ENCODE peak calls at places on chromosomes 13 and 19, in five cellular contexts. H is brain microvascular endothelial cell, J is T-helper 1 cell, S is neuronal stem cell, N is cardiac muscle cell. Z is an unnamed sample.

GRCh38 chr19:1650627-1651009 is 1.8 kb downstream of the TCF3 start:
- DNase-seq in N (peak; percentile 28), J (no peak), H (no peak), S (peak; percentile 21), Z (peak; percentile 16)

GRCh38 chr19:45097450-45097775 is 4.4 kb downstream of the PPP1R37 start:
- DNase-seq in H (no peak), J (no peak), S (no peak), N (no peak), Z (no peak)

GRCh38 chr13:73223372-73223781 is 164.6 kb downstream of the KLF5 start:
- DNase-seq in N (no peak), S (no peak), H (no peak), J (no peak), Z (no peak)

GRCh38 chr13:81929988-81930387 is 1589.1 kb upstream of the SPRY2 start:
- DNase-seq in J (no peak), N (peak; percentile 5), H (no peak), S (peak; percentile 18), Z (peak; percentile 14)

GRCh38 chr19:30664358-30665058 is 292.3 kb downstream of the ZNF536 start:
- DNase-seq in H (peak; percentile 11), J (no peak), S (no peak), N (peak; percentile 8), Z (peak; percentile 24)

GRCh38 chr19:47427241-47428176 is 8.2 kb upstream of the MEIS3 start:
- DNase-seq in N (peak; percentile 68), J (peak; percentile 56), S (peak; percentile 89), H (peak; percentile 40), Z (peak; percentile 36)

GRCh38 chr13:98324105-98324504 is 147.0 kb upstream of the RNF113B start:
- DNase-seq in N (peak; percentile 23), S (no peak), H (peak; percentile 53), J (no peak), Z (peak; percentile 63)

GRCh38 chr13:111031531-111031961 is 83.6 kb upstream of the ARHGEF7 start:
- DNase-seq in S (no peak), N (peak; percentile 47), J (no peak), H (peak; percentile 84), Z (peak; percentile 59)

GRCh38 chr13:48954086-48954485 is 21.6 kb upstream of the FNDC3A start:
- DNase-seq in N (peak; percentile 41), J (no peak), H (peak; percentile 43), S (no peak), Z (peak; percentile 23)

GRCh38 chr13:85377783-85378182 is 421.4 kb downstream of the SLITRK6 start:
- DNase-seq in J (no peak), S (no peak), N (no peak), H (no peak), Z (no peak)